ENCODE peak calls at places on chromosomes 7 and 10, in five cellular contexts. D is breast epithelium, H is spleen, J is sigmoid colon, O is gastrocnemius medialis. C is an unnamed sample.

GRCh38 chr10:110151467-110151866 is 55.9 kb upstream of the MXI1 start:
- DNase-seq in D (peak), H (no peak), J (no peak), O (no peak), C (no peak)

GRCh38 chr10:110007171-110007700 is 548 bp upstream of the ADD3 start:
- DNase-seq in D (peak), H (no peak), J (no peak), O (peak), C (peak)

GRCh38 chr7:96720843-96721242 is 11.2 kb upstream of the SEM1 start:
- DNase-seq in D (no peak), H (no peak), J (no peak), O (no peak), C (no peak)

GRCh38 chr10:1402821-1403507 is 334.4 kb downstream of the ADARB2 start:
- DNase-seq in D (no peak), H (no peak), J (no peak), O (no peak), C (no peak)

GRCh38 chr7:145092766-145093165 is 256.9 kb upstream of the TPK1 start:
- DNase-seq in D (no peak), H (no peak), J (no peak), O (no peak), C (no peak)

GRCh38 chr7:133789951-133790350 is 337.2 kb upstream of the LRGUK start:
- DNase-seq in D (no peak), H (no peak), J (no peak), O (no peak), C (no peak)

GRCh38 chr7:66296555-66296954 is 91.4 kb downstream of the TPST1 start:
- DNase-seq in D (no peak), H (no peak), J (no peak), O (no peak), C (no peak)

GRCh38 chr7:71424166-71424803 is 292.3 kb downstream of the GALNT17 start:
- DNase-seq in D (no peak), H (no peak), J (no peak), O (no peak), C (no peak)

GRCh38 chr10:79027147-79028055 is 41.4 kb upstream of the ZMIZ1 start:
- DNase-seq in D (no peak), H (peak), J (peak), O (peak), C (no peak)

GRCh38 chr10:24824536-24824935 is 100.8 kb upstream of the ARHGAP21 start:
- DNase-seq in D (no peak), H (no peak), J (no peak), O (no peak), C (no peak)

GRCh38 chr7:41028591-41028990 is 674.3 kb downstream of the INHBA start:
- DNase-seq in D (no peak), H (no peak), J (no peak), O (no peak), C (no peak)

GRCh38 chr10:75651452-75651851 is 220.0 kb downstream of the LRMDA start:
- DNase-seq in D (no peak), H (no peak), J (no peak), O (no peak), C (no peak)

DNA sequence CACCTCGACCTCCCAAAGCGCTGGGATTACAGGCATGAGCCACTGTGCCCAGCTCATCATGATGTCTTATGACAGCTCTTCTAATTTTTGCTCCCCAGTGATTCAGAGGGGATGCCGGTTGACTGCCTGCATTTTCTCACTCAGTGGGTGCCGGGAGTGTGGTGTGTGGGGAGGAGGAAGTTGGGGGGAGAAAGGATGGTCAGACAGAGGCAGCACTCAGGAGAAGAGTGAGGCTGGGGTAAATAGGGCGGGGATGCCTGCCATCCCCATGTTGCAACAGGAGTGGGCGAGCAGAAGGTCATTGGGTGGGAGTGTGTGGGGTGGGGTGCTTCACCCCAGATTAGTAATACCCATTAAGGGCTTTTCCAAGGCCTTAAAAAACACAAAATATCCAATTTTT is 3.5 kb upstream of the CCL24 start:
- DNase-seq in D (no peak), H (no peak), J (no peak), O (no peak), C (no peak)
- TF ChIP-seq POLR2A in D (no peak), H (no peak), J (no peak), O (no peak), C (no peak)

GRCh38 chr7:128939075-128939860 is 1.5 kb downstream of the IRF5 start:
- DNase-seq in D (no peak), H (peak), J (no peak), O (no peak), C (no peak)
- TF ChIP-seq POLR2A in D (no peak), H (no peak), J (no peak), O (no peak), C (no peak)

GRCh38 chr10:72331575-72332422 is 22.9 kb downstream of the DNAJB12 start:
- DNase-seq in D (peak), H (peak), J (peak), O (peak), C (peak)
- TF ChIP-seq POLR2A in D (no peak), H (no peak), J (no peak), O (peak), C (no peak)

GRCh38 chr7:519974-520458 is 370 bp upstream of the PDGFA start:
- DNase-seq in D (no peak), H (no peak), J (peak), O (peak), C (no peak)

GRCh38 chr7:518630-519428 is 817 bp downstream of the PDGFA start:
- DNase-seq in D (peak), H (no peak), J (peak), O (peak), C (no peak)

GRCh38 chr7:517848-518629 is 1.6 kb downstream of the PDGFA start:
- DNase-seq in D (no peak), H (no peak), J (peak), O (peak), C (no peak)

GRCh38 chr7:520503-521161 is 986 bp upstream of the PDGFA start:
- DNase-seq in D (no peak), H (no peak), J (no peak), O (no peak), C (no peak)

DNA sequence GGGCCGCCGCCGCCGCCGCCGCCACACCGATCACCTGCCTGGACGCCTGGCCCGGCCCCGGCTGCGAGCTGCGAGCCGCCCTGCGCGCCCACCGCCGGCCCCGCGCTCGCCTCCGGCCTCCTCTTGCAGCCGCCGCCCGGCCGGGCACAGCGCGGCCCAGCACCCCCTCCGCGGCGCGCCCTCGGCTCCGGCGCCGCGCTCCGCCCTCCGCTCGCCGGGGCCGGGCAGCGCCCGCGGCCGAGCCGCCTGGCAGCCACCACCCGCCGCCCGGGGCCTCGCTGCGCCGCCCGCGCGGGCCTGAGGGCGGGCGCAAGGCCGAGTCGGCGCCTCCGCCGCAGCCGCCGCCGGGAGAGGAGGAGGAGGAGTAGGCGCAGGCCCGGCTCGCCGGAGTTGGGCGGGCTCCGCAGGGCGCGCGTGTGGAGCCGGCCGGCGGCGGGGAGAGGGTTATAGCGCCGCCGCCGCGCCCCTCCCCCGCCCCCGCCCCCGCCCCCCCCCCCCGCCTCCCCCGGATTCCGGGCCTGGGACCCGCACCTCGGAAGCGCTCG is at the start of gene PDGFA:
- DNase-seq in D (no peak), H (no peak), J (no peak), O (peak), C (no peak)
- TF ChIP-seq POLR2A in D (no peak), H (no peak), J (no peak), O (peak), C (no peak)

DNA sequence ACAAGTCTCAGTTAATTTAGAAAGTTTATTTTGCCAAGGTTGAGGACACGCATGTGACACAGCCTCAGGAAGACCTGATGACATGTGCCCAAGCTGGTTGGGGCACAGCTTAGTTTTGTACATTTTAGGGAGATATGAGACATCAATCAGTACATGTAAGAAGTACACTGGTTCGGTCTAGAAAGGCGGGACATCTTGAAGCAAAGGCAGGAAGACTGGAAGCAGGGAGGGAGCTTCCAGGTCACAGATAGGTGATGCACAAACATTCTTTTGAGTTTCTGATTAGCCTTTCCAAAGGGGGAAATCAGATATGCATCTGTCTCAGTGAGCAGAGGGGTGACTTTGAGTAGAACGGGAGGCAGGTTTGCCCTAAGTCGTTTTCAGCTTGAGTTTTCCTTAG is 29.4 kb upstream of the LANCL2 start:
- DNase-seq in D (no peak), H (no peak), J (no peak), O (no peak), C (no peak)
- TF ChIP-seq POLR2A in D (no peak), H (no peak), J (no peak), O (no peak), C (no peak)

GRCh38 chr10:112446855-112447691 is at the start of the genes VTI1A and ZDHHC6:
- DNase-seq in D (peak), H (peak), J (peak), O (peak), C (peak)
- TF ChIP-seq POLR2A in D (peak), H (no peak), J (peak), O (no peak), C (no peak)

GRCh38 chr7:80017101-80017500 is 117.5 kb upstream of the GNAI1 start:
- DNase-seq in D (no peak), H (no peak), J (no peak), O (no peak), C (no peak)
- TF ChIP-seq POLR2A in D (no peak), H (no peak), J (no peak), O (no peak), C (no peak)

GRCh38 chr10:43928425-43928968 is 279.8 kb upstream of the ZNF32 start:
- DNase-seq in D (no peak), H (no peak), J (no peak), O (no peak), C (no peak)

GRCh38 chr10:43930777-43931176 is 282.1 kb upstream of the ZNF32 start:
- DNase-seq in D (no peak), H (no peak), J (no peak), O (no peak), C (no peak)

GRCh38 chr10:43930243-43930642 is 281.6 kb upstream of the ZNF32 start:
- DNase-seq in D (no peak), H (no peak), J (no peak), O (no peak), C (no peak)

GRCh38 chr10:43929122-43929521 is 280.4 kb upstream of the ZNF32 start:
- DNase-seq in D (no peak), H (no peak), J (no peak), O (no peak), C (no peak)

GRCh38 chr10:43931308-43931930 is 282.7 kb upstream of the ZNF32 start:
- DNase-seq in D (no peak), H (no peak), J (no peak), O (no peak), C (no peak)
- TF ChIP-seq POLR2A in D (no peak), H (no peak), J (no peak), O (no peak), C (no peak)